ENCODE peak calls at places on chromosome 7, in six cellular contexts. I is EH; H is foreskin fibroblast; E is AG09319; Q is mammary epithelial cell; U is activated CD8-positive, alpha-beta memory T cell treated with anti-CD3 and anti-CD28 coated beads for 24 hours. T is an unnamed sample.

GRCh38 chr7:68504766-68505165 is 1093.5 kb upstream of the AUTS2 start:
- DNase-seq in Q (no peak), H (no peak), E (no peak), I (no peak), U (no peak), T (no peak)

GRCh38 chr7:145382762-145383161 is 546.9 kb upstream of the TPK1 start:
- DNase-seq in I (no peak), E (no peak), Q (no peak), U (no peak), H (no peak), T (no peak)

GRCh38 chr7:82729172-82730030 is 285.8 kb upstream of the CACNA2D1 start:
- DNase-seq in U (no peak), I (peak; percentile 33), E (peak; percentile 7), Q (peak; percentile 22), H (peak; percentile 32), T (peak; percentile 59)

GRCh38 chr7:100968031-100968430 is 1.3 kb upstream of the MUC12 start:
- DNase-seq in H (no peak), E (no peak), U (no peak), I (no peak), Q (no peak), T (no peak)

GRCh38 chr7:154306036-154306435 is 253.8 kb downstream of the DPP6 start:
- DNase-seq in H (no peak), U (no peak), I (no peak), Q (no peak), E (no peak), T (no peak)

GRCh38 chr7:148697256-148697841 is 1.4 kb upstream of the CUL1 start:
- DNase-seq in Q (no peak), E (no peak), I (peak; percentile 72), U (peak; percentile 70), H (peak; percentile 50), T (peak; percentile 45)

GRCh38 chr7:151845412-151846205 is 31.3 kb downstream of the PRKAG2 start:
- DNase-seq in I (no peak), Q (no peak), U (no peak), E (no peak), H (no peak), T (no peak)

GRCh38 chr7:33039257-33039904 is 23.2 kb downstream of the NT5C3A start:
- DNase-seq in I (peak; percentile 46), U (no peak), E (no peak), Q (peak; percentile 10), H (no peak), T (no peak)

GRCh38 chr7:118312966-118313365 is 88.5 kb downstream of the ANKRD7 start:
- DNase-seq in I (no peak), H (no peak), Q (no peak), U (no peak), E (no peak), T (no peak)

GRCh38 chr7:183907-184767 is 8.2 kb upstream of the FAM20C start:
- DNase-seq in I (no peak), H (no peak), E (no peak), Q (no peak), U (no peak), T (no peak)

GRCh38 chr7:6564091-6564770 is 13.0 kb upstream of the GRID2IP start:
- DNase-seq in E (no peak), H (no peak), U (no peak), I (no peak), Q (no peak), T (no peak)

GRCh38 chr7:44284216-44284615 is 41.2 kb downstream of the CAMK2B start:
- DNase-seq in Q (no peak), I (peak; percentile 15), H (peak; percentile 35), E (no peak), U (peak; percentile 49), T (no peak)

GRCh38 chr7:83347836-83348482 is 185.3 kb upstream of the PCLO start:
- DNase-seq in U (no peak), Q (peak; percentile 42), H (peak; percentile 73), E (no peak), I (peak; percentile 65), T (peak; percentile 19)

GRCh38 chr7:26001662-26002244 is 150.2 kb upstream of the NFE2L3 start:
- DNase-seq in Q (no peak), E (no peak), I (no peak), U (no peak), H (no peak), T (no peak)

GRCh38 chr7:128913856-128914565 is 3.5 kb upstream of the KCP start:
- DNase-seq in U (no peak), H (no peak), Q (no peak), E (no peak), I (no peak), T (no peak)

GRCh38 chr7:91288208-91288824 is 24.1 kb downstream of the FZD1 start:
- DNase-seq in E (no peak), U (no peak), I (no peak), H (no peak), Q (peak; percentile 12), T (no peak)

GRCh38 chr7:78718212-78718611 is 735.3 kb downstream of the MAGI2 start:
- DNase-seq in U (no peak), I (no peak), H (no peak), E (no peak), Q (no peak), T (no peak)

GRCh38 chr7:37540917-37541316 is 92.3 kb upstream of the ELMO1 start:
- DNase-seq in E (no peak), Q (no peak), H (no peak), I (no peak), U (no peak), T (no peak)